ENCODE peak calls at places on chromosomes 2 and 18, in seven cellular contexts. O is NCI-H2171 treated with DMSO at 0.1 percent for 48 hours; C is stimulated activated CD4-positive, alpha-beta T cell treated with anti-CD3 and anti-CD28 coated beads, Interleukin-1b, Interleukin-23, amount 100 ng/mL, for 1 hour; K is nephron progenitor cell; A is activated naive CD4-positive, alpha-beta T cell; E is OCI-LY7; T is fibroblast of mammary gland. S is an unnamed sample.

GRCh38 chr2:232949016-232949415 is 64.0 kb downstream of the NGEF start:
- DNase-seq in T (no peak), C (no peak), A (no peak), O (no peak), K (no peak), E (no peak), S (no peak)

GRCh38 chr2:118750959-118751565 is 96.4 kb downstream of the EN1 start:
- DNase-seq in C (no peak), A (no peak), O (no peak), E (no peak), K (no peak), T (peak), S (no peak)

GRCh38 chr2:79235135-79235534 is 75.6 kb upstream of the REG3A start:
- DNase-seq in A (no peak), T (no peak), C (no peak), E (peak), O (no peak), K (no peak), S (no peak)

GRCh38 chr2:1730047-1730937 is 14.0 kb downstream of the PXDN start:
- DNase-seq in A (no peak), O (peak), C (no peak), T (peak), E (no peak), K (no peak), S (no peak)

GRCh38 chr2:83191316-83191715 is 1267.8 kb downstream of the SUCLG1 start:
- DNase-seq in E (no peak), O (no peak), A (no peak), T (no peak), C (no peak), K (no peak), S (no peak)

GRCh38 chr2:35858216-35858615 is 497.4 kb upstream of the CRIM1 start:
- DNase-seq in A (no peak), C (no peak), K (no peak), E (no peak), T (no peak), O (no peak), S (no peak)

GRCh38 chr2:124050833-124051497 is 25.9 kb downstream of the CNTNAP5 start:
- DNase-seq in C (no peak), A (no peak), K (no peak), T (no peak), O (peak), E (no peak), S (no peak)

GRCh38 chr2:65357095-65357958 is 75.1 kb downstream of the SPRED2 start:
- DNase-seq in K (no peak), T (no peak), O (no peak), A (no peak), C (no peak), E (peak), S (no peak)

GRCh38 chr2:85180322-85181092 is 47.3 kb downstream of the TCF7L1 start:
- DNase-seq in O (peak), K (no peak), E (no peak), A (no peak), C (no peak), T (no peak), S (no peak)

GRCh38 chr2:169285528-169285927 is 76.8 kb downstream of the LRP2 start:
- DNase-seq in O (no peak), K (peak), E (no peak), C (no peak), A (no peak), T (no peak), S (no peak)

GRCh38 chr2:214069254-214069653 is 341.6 kb upstream of the VWC2L start:
- DNase-seq in K (no peak), T (peak), C (no peak), A (no peak), E (no peak), O (peak), S (no peak)

GRCh38 chr2:54945401-54946219 is 104.6 kb downstream of the RTN4 start:
- DNase-seq in T (peak), O (no peak), A (no peak), C (no peak), K (no peak), E (no peak), S (no peak)

GRCh38 chr2:39920318-39920775 is 141.3 kb upstream of the THUMPD2 start:
- DNase-seq in C (no peak), E (peak), O (no peak), A (no peak), K (peak), T (no peak), S (no peak)

GRCh38 chr2:101418704-101419663 is 31.7 kb upstream of the CREG2 start:
- DNase-seq in E (peak), C (peak), T (peak), O (peak), K (peak), A (peak), S (no peak)

GRCh38 chr2:210199186-210199765 is 26.0 kb downstream of the ACADL start:
- DNase-seq in T (peak), E (peak), C (no peak), K (no peak), A (no peak), O (peak), S (no peak)

GRCh38 chr2:235399895-235400294 is 93.9 kb upstream of the AGAP1 start:
- DNase-seq in A (no peak), O (no peak), E (no peak), T (no peak), C (no peak), K (no peak), S (no peak)

GRCh38 chr2:25303517-25304338 is 38.0 kb downstream of the DNMT3A start:
- DNase-seq in A (no peak), T (no peak), C (no peak), E (no peak), O (peak), K (no peak), S (no peak)

GRCh38 chr2:88658890-88659881 is 31.9 kb upstream of the EIF2AK3 start:
- DNase-seq in K (no peak), E (no peak), A (no peak), C (no peak), O (peak), T (peak), S (no peak)

GRCh38 chr2:168773719-168774521 is 28.5 kb upstream of the NOSTRIN start:
- DNase-seq in E (peak), K (peak), T (peak), C (no peak), O (peak), A (no peak), S (no peak)

GRCh38 chr2:27143285-27143684 is 4.1 kb upstream of the PRR30 start:
- DNase-seq in T (no peak), A (no peak), C (no peak), E (no peak), K (no peak), O (no peak), S (no peak)

GRCh38 chr2:216221806-216222205 is 112.7 kb downstream of the XRCC5 start:
- DNase-seq in C (no peak), T (peak), E (no peak), A (no peak), K (no peak), O (no peak), S (no peak)

GRCh38 chr18:43879350-43879749 is 602.1 kb upstream of the SYT4 start:
- DNase-seq in C (no peak), A (no peak), K (no peak), O (no peak), E (no peak), T (peak), S (no peak)

GRCh38 chr2:153870308-153870707 is 1.4 kb upstream of the GALNT13 start:
- DNase-seq in A (no peak), O (peak), K (no peak), E (no peak), C (no peak), T (peak), S (no peak)

GRCh38 chr2:241069821-241070281 is 32.2 kb downstream of the MTERF4 start:
- DNase-seq in T (no peak), C (no peak), E (no peak), O (no peak), K (no peak), A (no peak), S (no peak)

GRCh38 chr2:68292108-68292710 is 27.5 kb downstream of the CNRIP1 start:
- DNase-seq in T (peak), A (no peak), K (no peak), E (peak), C (no peak), O (peak), S (no peak)

GRCh38 chr2:177998006-177998405 is 74.6 kb downstream of the PDE11A start:
- DNase-seq in E (no peak), A (no peak), O (no peak), K (no peak), C (no peak), T (peak), S (no peak)

GRCh38 chr2:8462280-8462679 is 219.6 kb upstream of the ID2 start:
- DNase-seq in K (no peak), T (no peak), A (no peak), O (no peak), C (no peak), E (peak), S (no peak)

GRCh38 chr18:54856105-54856504 is 27.8 kb downstream of the RAB27B start:
- DNase-seq in A (no peak), T (no peak), E (no peak), C (no peak), O (no peak), K (no peak), S (no peak)

GRCh38 chr18:70294471-70295191 is 5.8 kb downstream of the SOCS6 start:
- DNase-seq in O (no peak), C (no peak), K (no peak), E (no peak), T (no peak), A (no peak), S (no peak)

GRCh38 chr18:58998421-58999203 is 133.9 kb downstream of the ZNF532 start:
- DNase-seq in E (peak), T (peak), A (no peak), K (no peak), O (no peak), C (no peak), S (no peak)

GRCh38 chr2:10333966-10334365 is 31.3 kb downstream of the HPCAL1 start:
- DNase-seq in K (no peak), O (no peak), E (no peak), A (no peak), C (no peak), T (no peak), S (no peak)